ENCODE peak calls at places on chromosomes 4 and X, in seven cellular contexts. S is left cardiac atrium, L is NCI-H1105, O is Calu3, J is choroid plexus epithelial cell, Z is endodermal cell, U is HuH-7. N is an unnamed sample.

GRCh38 chrX:108132034-108132433 is 40.5 kb downstream of the ATG4A start:
- DNase-seq in S (no peak), L (no peak), O (no peak), J (no peak), Z (no peak), U (no peak), N (no peak)

GRCh38 chrX:110852180-110852579 is 56.6 kb upstream of the CHRDL1 start:
- DNase-seq in S (no peak), L (no peak), O (no peak), J (peak; percentile 21), Z (peak; percentile 61), U (peak; percentile 10), N (no peak)

GRCh38 chr4:107183155-107183774 is 147.2 kb upstream of the DKK2 start:
- DNase-seq in S (peak; percentile 19), L (peak; percentile 30), O (peak; percentile 23), J (peak; percentile 85), Z (peak; percentile 57), U (peak; percentile 3), N (no peak)

GRCh38 chrX:32524385-32524784 is 687.0 kb downstream of the DMD start:
- DNase-seq in S (no peak), L (no peak), O (no peak), J (no peak), Z (no peak), U (no peak), N (no peak)

GRCh38 chr4:111960241-111960667 is 185.0 kb upstream of the FAM241A start:
- DNase-seq in S (no peak), L (no peak), O (peak; percentile 4), J (peak; percentile 16), Z (no peak), U (no peak), N (no peak)

GRCh38 chr4:8053688-8054449 is 104.7 kb downstream of the ABLIM2 start:
- DNase-seq in S (no peak), L (no peak), O (no peak), J (no peak), Z (no peak), U (no peak), N (no peak)

GRCh38 chr4:99847362-99847976 is 30.8 kb downstream of the DAPP1 start:
- DNase-seq in S (no peak), L (no peak), O (no peak), J (no peak), Z (no peak), U (no peak), N (no peak)

GRCh38 chr4:6331018-6331417 is 61.4 kb downstream of the WFS1 start:
- DNase-seq in S (no peak), L (no peak), O (peak; percentile 40), J (peak; percentile 47), Z (peak; percentile 73), U (no peak), N (peak; percentile 30)

N was measured in psoas muscle.